ENCODE peak calls at places on chromosomes 3 and 15, in five cellular contexts. One of them, this sample, is unnamed.

GRCh38 chr3:56042326-56042951 is 425.8 kb downstream of the ERC2 start:
- DNase-seq in HCT116: no peak
- DNase-seq in mesendoderm: peak; percentile 71
- DNase-seq in GM12878: no peak
- DNase-seq in adrenal gland: no peak
- DNase-seq in this sample: no peak

GRCh38 chr3:141110322-141110721 is 59.2 kb downstream of the SPSB4 start:
- DNase-seq in HCT116: no peak
- DNase-seq in mesendoderm: no peak
- DNase-seq in GM12878: no peak
- DNase-seq in adrenal gland: no peak
- DNase-seq in this sample: no peak

GRCh38 chr3:156149781-156150375 is 29.5 kb downstream of the KCNAB1 start:
- DNase-seq in HCT116: no peak
- DNase-seq in GM12878: no peak
- DNase-seq in mesendoderm: no peak
- DNase-seq in adrenal gland: no peak
- DNase-seq in this sample: no peak

GRCh38 chr15:47717036-47717611 is at the start of gene SEMA6D:
- DNase-seq in GM12878: no peak
- DNase-seq in HCT116: no peak
- DNase-seq in adrenal gland: peak; percentile 65
- DNase-seq in mesendoderm: peak; percentile 94
- DNase-seq in this sample: no peak

GRCh38 chr3:45597166-45597565 is 2.6 kb downstream of the LIMD1 start:
- DNase-seq in mesendoderm: no peak
- DNase-seq in GM12878: no peak
- DNase-seq in HCT116: no peak
- DNase-seq in adrenal gland: no peak
- DNase-seq in this sample: no peak

GRCh38 chr15:98547741-98548166 is 100.6 kb upstream of the IGF1R start:
- DNase-seq in mesendoderm: peak; percentile 64
- DNase-seq in GM12878: no peak
- DNase-seq in HCT116: no peak
- DNase-seq in adrenal gland: no peak
- DNase-seq in this sample: no peak

GRCh38 chr3:160265088-160265487 is 39.9 kb downstream of the C3orf80 start:
- DNase-seq in mesendoderm: no peak
- DNase-seq in adrenal gland: no peak
- DNase-seq in HCT116: no peak
- DNase-seq in GM12878: no peak
- DNase-seq in this sample: no peak

GRCh38 chr3:21729888-21730459 is 21.0 kb downstream of the ZNF385D start:
- DNase-seq in GM12878: no peak
- DNase-seq in HCT116: no peak
- DNase-seq in adrenal gland: no peak
- DNase-seq in mesendoderm: no peak
- DNase-seq in this sample: no peak

GRCh38 chr15:61890106-61890505 is 170.1 kb downstream of the VPS13C start:
- DNase-seq in mesendoderm: no peak
- DNase-seq in HCT116: no peak
- DNase-seq in adrenal gland: no peak
- DNase-seq in GM12878: no peak
- DNase-seq in this sample: no peak

GRCh38 chr15:52912172-52912571 is 122.0 kb upstream of the ONECUT1 start:
- DNase-seq in adrenal gland: no peak
- DNase-seq in mesendoderm: peak; percentile 74
- DNase-seq in GM12878: no peak
- DNase-seq in HCT116: no peak
- DNase-seq in this sample: no peak

GRCh38 chr15:33119263-33119662 is 75.3 kb downstream of the FMN1 start:
- DNase-seq in mesendoderm: no peak
- DNase-seq in adrenal gland: no peak
- DNase-seq in GM12878: no peak
- DNase-seq in HCT116: no peak
- DNase-seq in this sample: no peak

DNA sequence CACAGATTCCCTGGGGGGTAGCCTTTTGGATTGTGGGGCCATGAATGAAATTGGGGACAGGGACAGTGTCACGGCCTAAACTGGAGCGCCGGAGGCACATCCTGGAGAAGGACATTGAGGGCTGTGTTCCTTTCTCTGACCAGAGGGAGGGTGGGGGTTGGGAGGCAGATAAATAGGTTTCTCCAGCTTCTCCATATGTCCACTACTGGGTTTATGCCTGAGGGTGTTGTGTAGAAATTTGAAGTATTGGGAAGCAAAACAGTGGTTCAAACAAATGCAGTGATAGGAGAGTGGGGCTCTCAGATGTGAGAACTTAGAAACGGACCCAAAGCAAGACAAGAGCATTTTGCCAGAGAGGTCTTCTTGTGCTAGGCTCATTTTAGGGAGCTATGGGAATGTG is 34.3 kb downstream of the TRIM71 start:
- DNase-seq in adrenal gland: no peak
- DNase-seq in GM12878: no peak
- DNase-seq in HCT116: no peak
- DNase-seq in mesendoderm: no peak
- DNase-seq in this sample: no peak
- H3K4me1 ChIP-seq in adrenal gland: no peaks in the 10 kb centered on the region
- H3K4me1 ChIP-seq in GM12878: no peaks in the 10 kb centered on the region
- H3K4me1 ChIP-seq in HCT116: peaks cover 4% of the 10 kb centered on the region
- H3K4me1 ChIP-seq in mesendoderm: peaks cover 41% of the 10 kb centered on the region
- H3K4me1 ChIP-seq in this sample: no peaks in the 10 kb centered on the region

DNA sequence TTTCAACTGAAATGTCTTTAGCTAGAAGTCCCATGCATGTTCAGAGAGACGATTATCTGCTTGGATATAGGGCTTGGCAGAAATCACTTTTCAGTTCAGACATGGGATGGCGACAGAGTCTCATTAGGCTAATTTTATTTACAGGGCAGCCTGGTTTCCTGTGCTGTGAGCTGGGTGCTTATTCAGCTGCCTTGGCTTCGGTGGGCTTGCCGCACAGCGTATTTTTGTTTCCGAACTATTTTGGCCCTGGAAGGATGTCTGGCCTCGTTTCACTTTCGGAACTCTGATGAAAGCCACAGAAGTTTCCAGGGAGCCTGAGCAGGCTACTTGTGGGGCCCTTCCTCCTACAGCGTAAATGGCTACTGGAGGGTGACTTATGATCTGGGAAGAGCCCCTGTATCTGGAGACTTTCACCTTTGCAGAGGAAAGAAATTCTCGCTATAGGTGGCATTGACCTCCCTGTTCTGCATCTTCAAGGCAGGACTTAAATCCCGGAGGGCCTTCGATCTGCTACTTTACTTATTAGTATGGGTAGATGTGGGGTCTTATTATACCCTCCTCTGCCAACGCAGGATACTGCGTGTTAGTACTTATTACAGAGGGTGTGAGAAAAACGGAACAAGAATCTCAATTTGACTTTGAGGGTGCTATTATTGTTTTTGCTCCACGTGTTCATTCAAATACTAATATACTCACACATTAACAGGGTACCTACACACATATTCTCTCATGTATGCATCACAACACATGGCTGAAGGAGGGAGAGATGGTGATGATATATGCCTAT is 364.0 kb upstream of the RBMS3 start:
- DNase-seq in GM12878: peak; percentile 61
- DNase-seq in HCT116: no peak
- DNase-seq in adrenal gland: peak; percentile 40
- DNase-seq in mesendoderm: peak; percentile 71
- DNase-seq in this sample: peak; percentile 88
- H3K4me3 ChIP-seq in GM12878: no peak overlapping the region
- H3K4me3 ChIP-seq in HCT116: no peak overlapping the region
- H3K4me3 ChIP-seq in adrenal gland: no peak overlapping the region
- H3K4me3 ChIP-seq in mesendoderm: no peak overlapping the region
- H3K4me3 ChIP-seq in this sample: no peak overlapping the region

GRCh38 chr15:64092864-64093626 is 593 bp downstream of the CIAO2A start:
- DNase-seq in HCT116: no peak
- DNase-seq in GM12878: no peak
- DNase-seq in mesendoderm: peak; percentile 78
- DNase-seq in adrenal gland: peak; percentile 70
- DNase-seq in this sample: no peak

GRCh38 chr15:64093627-64094417 is at the start of gene CIAO2A:
- DNase-seq in adrenal gland: peak; percentile 95
- DNase-seq in HCT116: peak; percentile 99
- DNase-seq in GM12878: peak; percentile 99
- DNase-seq in mesendoderm: peak; percentile 100
- DNase-seq in this sample: peak; percentile 98

GRCh38 chr15:64092075-64092820 is 1.4 kb downstream of the CIAO2A start:
- DNase-seq in GM12878: no peak
- DNase-seq in mesendoderm: peak; percentile 44
- DNase-seq in HCT116: no peak
- DNase-seq in adrenal gland: no peak
- DNase-seq in this sample: no peak

GRCh38 chr15:64090527-64090926 is 3.1 kb downstream of the CIAO2A start:
- DNase-seq in GM12878: no peak
- DNase-seq in adrenal gland: no peak
- DNase-seq in mesendoderm: no peak
- DNase-seq in HCT116: no peak
- DNase-seq in this sample: no peak

DNA sequence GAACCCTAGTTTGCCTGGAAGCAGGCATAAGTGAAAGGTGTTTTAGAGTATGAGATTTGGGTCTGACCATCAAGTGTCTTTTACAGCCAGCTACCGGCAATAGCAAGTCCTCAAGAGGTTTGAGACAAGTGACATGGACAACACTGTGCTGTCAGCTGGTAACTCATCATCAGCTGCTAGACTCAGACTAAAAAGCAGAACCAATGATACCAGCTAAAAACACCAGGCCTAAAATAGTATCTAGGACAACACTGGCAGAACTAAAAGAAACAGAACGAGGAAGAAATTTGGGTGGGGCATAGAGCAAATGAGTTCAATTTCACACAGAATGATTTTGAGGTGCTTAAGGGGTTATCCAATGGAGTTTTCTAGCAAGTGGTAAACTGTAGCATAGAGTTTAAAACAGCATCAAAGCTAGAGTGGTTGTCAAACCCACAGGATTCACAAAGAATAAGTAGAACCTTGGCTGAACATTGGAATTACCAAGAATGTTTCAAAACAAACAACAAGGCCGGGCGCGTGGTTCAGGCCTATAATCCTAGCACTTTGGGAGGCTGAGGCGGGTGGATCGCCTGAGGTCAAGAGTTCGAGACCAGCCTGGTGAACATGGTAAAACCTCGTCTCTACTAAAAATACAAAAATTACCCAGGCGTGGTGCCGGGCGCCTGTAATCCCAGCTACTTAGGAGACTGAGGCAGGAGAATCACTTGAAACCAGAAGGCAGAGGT is 3.9 kb downstream of the CIAO2A start:
- DNase-seq in adrenal gland: no peak
- DNase-seq in HCT116: no peak
- DNase-seq in mesendoderm: no peak
- DNase-seq in GM12878: peak; percentile 68
- DNase-seq in this sample: no peak
- H3K4me1 ChIP-seq in adrenal gland: peaks cover 49% of the 10 kb centered on the region
- H3K4me1 ChIP-seq in HCT116: peaks cover 18% of the 10 kb centered on the region
- H3K4me1 ChIP-seq in mesendoderm: peaks cover 4% of the 10 kb centered on the region
- H3K4me1 ChIP-seq in GM12878: peaks cover 22% of the 10 kb centered on the region
- H3K4me1 ChIP-seq in this sample: peaks cover 2% of the 10 kb centered on the region

GRCh38 chr3:74532446-74532845 is 82.0 kb downstream of the CNTN3 start:
- DNase-seq in mesendoderm: peak; percentile 25
- DNase-seq in HCT116: no peak
- DNase-seq in GM12878: no peak
- DNase-seq in adrenal gland: no peak
- DNase-seq in this sample: no peak

GRCh38 chr3:74529145-74529544 is 85.3 kb downstream of the CNTN3 start:
- DNase-seq in HCT116: no peak
- DNase-seq in mesendoderm: no peak
- DNase-seq in GM12878: no peak
- DNase-seq in adrenal gland: no peak
- DNase-seq in this sample: no peak

GRCh38 chr3:74534611-74535010 is 79.8 kb downstream of the CNTN3 start:
- DNase-seq in adrenal gland: no peak
- DNase-seq in HCT116: no peak
- DNase-seq in GM12878: no peak
- DNase-seq in mesendoderm: no peak
- DNase-seq in this sample: no peak

GRCh38 chr3:74535281-74535680 is 79.2 kb downstream of the CNTN3 start:
- DNase-seq in adrenal gland: no peak
- DNase-seq in mesendoderm: peak; percentile 70
- DNase-seq in GM12878: no peak
- DNase-seq in HCT116: no peak
- DNase-seq in this sample: no peak

GRCh38 chr3:74531491-74531890 is 83.0 kb downstream of the CNTN3 start:
- DNase-seq in HCT116: no peak
- DNase-seq in mesendoderm: no peak
- DNase-seq in adrenal gland: no peak
- DNase-seq in GM12878: no peak
- DNase-seq in this sample: no peak
- H3K4me3 ChIP-seq in HCT116: no peak overlapping the region
- H3K4me3 ChIP-seq in mesendoderm: no peak overlapping the region
- H3K4me3 ChIP-seq in adrenal gland: no peak overlapping the region
- H3K4me3 ChIP-seq in GM12878: no peak overlapping the region
- H3K4me3 ChIP-seq in this sample: no peak overlapping the region

DNA sequence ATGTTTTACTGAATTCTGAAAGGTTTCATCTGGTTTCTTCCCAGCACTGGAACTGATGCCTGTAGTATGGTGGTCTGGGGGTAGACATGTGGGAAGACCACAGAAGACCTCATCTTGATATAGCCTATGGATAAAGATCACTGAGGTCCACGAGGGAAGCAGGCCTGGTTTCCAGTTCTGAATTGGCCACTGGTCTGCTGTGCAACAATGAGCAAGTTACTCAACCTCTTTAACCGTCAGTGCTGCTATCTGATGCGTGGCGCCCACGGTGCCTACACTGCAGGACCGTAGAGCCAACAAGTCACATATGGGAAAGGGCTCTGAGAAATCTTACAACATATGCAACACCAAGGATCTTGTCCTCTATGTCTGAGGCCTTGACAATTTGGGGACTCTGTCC is 13.3 kb downstream of the TLE3 start:
- DNase-seq in mesendoderm: no peak
- DNase-seq in adrenal gland: no peak
- DNase-seq in HCT116: no peak
- DNase-seq in GM12878: no peak
- DNase-seq in this sample: no peak
- H3K4me1 ChIP-seq in mesendoderm: peaks cover 41% of the 10 kb centered on the region
- H3K4me1 ChIP-seq in adrenal gland: peaks cover 3% of the 10 kb centered on the region
- H3K4me1 ChIP-seq in HCT116: no peaks in the 10 kb centered on the region
- H3K4me1 ChIP-seq in GM12878: peaks cover 27% of the 10 kb centered on the region
- H3K4me1 ChIP-seq in this sample: peaks cover 2% of the 10 kb centered on the region

This sample was measured in ascending aorta.